ENCODE peak calls at places on chromosomes 7 and 10, in seven cellular contexts. A is fibroblast of lung, M is heart left ventricle, N is suprapubic skin, E is colonic mucosa, K is transverse colon, O is small intestine. D is an unnamed sample. For H3K4me1, the result is how much of the 10 kb centered on the place peaks cover.

GRCh38 chr7:153943428-153944370 is 108.5 kb upstream of the DPP6 start:
- DNase-seq in A (no peak), N (no peak), E (no peak), M (no peak), K (no peak), O (no peak), D (no peak)

GRCh38 chr7:26013551-26014083 is 138.4 kb upstream of the NFE2L3 start:
- DNase-seq in A (no peak), N (no peak), E (no peak), O (no peak), M (no peak), K (no peak), D (peak)

GRCh38 chr7:55307123-55307916 is 57.8 kb upstream of the LANCL2 start:
- DNase-seq in A (no peak), K (no peak), E (no peak), N (no peak), O (no peak), M (no peak), D (no peak)

GRCh38 chr7:115731796-115732471 is 298.6 kb downstream of the TFEC start:
- DNase-seq in K (no peak), N (no peak), O (no peak), M (no peak), E (no peak), A (no peak), D (no peak)

GRCh38 chr7:47008461-47008860 is 573.5 kb downstream of the TNS3 start:
- DNase-seq in O (no peak), N (no peak), E (no peak), M (no peak), K (no peak), A (no peak), D (no peak)

GRCh38 chr10:32511599-32511998 is 65.7 kb downstream of the CCDC7 start:
- DNase-seq in K (no peak), E (no peak), A (no peak), M (no peak), O (no peak), N (no peak), D (no peak)

GRCh38 chr10:27747096-27747451 is 1.5 kb upstream of the MKX start:
- DNase-seq in M (no peak), A (peak), N (no peak), K (no peak), E (no peak), O (no peak), D (no peak)

GRCh38 chr7:135672560-135673359 is 10.4 kb downstream of the STMP1 start:
- DNase-seq in M (no peak), K (no peak), A (peak), O (peak), N (no peak), E (peak), D (peak)

GRCh38 chr7:112422842-112423496 is 27.3 kb upstream of the IFRD1 start:
- DNase-seq in E (peak), A (peak), K (peak), N (peak), O (peak), M (peak), D (peak)

GRCh38 chr10:83012866-83013265 is 1126.4 kb upstream of the GHITM start:
- DNase-seq in O (no peak), M (no peak), A (no peak), N (no peak), K (no peak), E (no peak), D (no peak)

GRCh38 chr10:4693967-4694366 is 132.0 kb upstream of the AKR1E2 start:
- DNase-seq in N (no peak), A (no peak), M (no peak), O (peak), E (no peak), K (no peak), D (no peak)

GRCh38 chr7:134357486-134357885 is 40.8 kb upstream of the SLC35B4 start:
- DNase-seq in A (no peak), E (no peak), O (no peak), N (no peak), K (no peak), M (no peak), D (no peak)

GRCh38 chr10:114577133-114577532 is 80.9 kb downstream of the ABLIM1 start:
- DNase-seq in N (no peak), E (no peak), A (peak), O (no peak), K (no peak), M (no peak), D (peak)

GRCh38 chr7:44966731-44967538 is 11.9 kb downstream of the MYO1G start:
- DNase-seq in M (no peak), A (no peak), N (no peak), O (no peak), E (no peak), K (no peak), D (no peak)

GRCh38 chr7:131581241-131582157 is 25.1 kb upstream of the PODXL start:
- DNase-seq in N (no peak), A (no peak), K (no peak), O (no peak), M (peak), E (no peak), D (peak)

GRCh38 chr10:125843603-125844329 is 20.4 kb downstream of the BCCIP start:
- DNase-seq in M (no peak), A (no peak), O (no peak), N (no peak), K (no peak), E (no peak), D (no peak)

GRCh38 chr7:24820730-24821044 is 63.4 kb upstream of the GSDME start:
- DNase-seq in K (no peak), M (no peak), E (no peak), N (no peak), O (no peak), A (no peak), D (no peak)

GRCh38 chr7:112056409-112056808 is 149.8 kb downstream of the DOCK4 start:
- DNase-seq in O (no peak), N (no peak), K (no peak), E (no peak), M (no peak), A (peak), D (no peak)

GRCh38 chr10:30080161-30080560 is 20.8 kb upstream of the JCAD start:
- DNase-seq in O (no peak), A (no peak), N (no peak), M (no peak), K (no peak), E (no peak), D (no peak)

GRCh38 chr10:79182763-79183467 is 114.1 kb downstream of the ZMIZ1 start:
- DNase-seq in O (peak), M (no peak), N (no peak), E (no peak), A (no peak), K (no peak), D (no peak)

GRCh38 chr10:79183468-79183865 is 114.7 kb downstream of the ZMIZ1 start:
- DNase-seq in M (no peak), K (no peak), O (peak), E (no peak), N (no peak), A (no peak), D (no peak)

GRCh38 chr10:79184649-79185048 is 115.9 kb downstream of the ZMIZ1 start:
- DNase-seq in A (no peak), E (no peak), M (no peak), K (no peak), O (no peak), N (no peak), D (no peak)

GRCh38 chr10:79185067-79185774 is 116.5 kb downstream of the ZMIZ1 start:
- DNase-seq in E (no peak), A (peak), N (no peak), M (no peak), K (no peak), O (no peak), D (no peak)

DNA sequence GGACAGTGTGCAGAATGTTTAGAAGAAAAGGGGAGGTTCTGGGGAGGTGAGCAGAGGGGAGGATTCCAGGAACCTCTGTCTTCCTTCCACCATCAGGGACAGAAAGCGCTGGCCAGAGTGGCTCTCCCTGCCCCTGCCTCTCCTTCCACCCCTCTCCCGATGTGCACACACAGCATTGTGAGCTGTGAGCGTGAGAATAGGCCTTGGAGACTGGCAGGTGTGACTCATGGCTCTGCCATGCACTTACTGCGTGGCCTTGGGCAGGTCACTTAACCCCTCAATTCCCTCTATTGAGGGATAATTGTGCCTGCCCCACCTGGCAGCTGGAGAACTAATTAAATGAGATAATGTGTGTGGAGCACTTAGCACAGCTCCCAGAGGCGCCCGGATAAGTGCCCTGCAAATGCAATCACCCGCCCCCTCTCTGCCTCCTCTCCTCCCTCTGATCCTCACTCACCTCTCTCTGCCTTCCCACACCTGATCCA is 115.4 kb downstream of the ZMIZ1 start:
- DNase-seq in N (no peak), E (peak), A (peak), M (no peak), O (peak), K (no peak), D (peak)
- H3K4me1 ChIP-seq in N (half or more), E (under half), A (half or more), M (half or more), O (under half), K (half or more), D (half or more)

GRCh38 chr7:100893910-100894763 is 1.6 kb downstream of the ACHE start:
- DNase-seq in K (no peak), N (no peak), O (no peak), A (no peak), M (no peak), E (no peak), D (no peak)
- H3K4me3 ChIP-seq in K (peak), N (peak), O (no peak), A (no peak), M (peak), E (peak), D (peak)

GRCh38 chr7:101096957-101097347 is 11.7 kb downstream of the TRIM56 start:
- DNase-seq in A (no peak), O (no peak), E (no peak), N (no peak), M (no peak), K (no peak), D (no peak)

GRCh38 chr7:101097561-101097960 is 12.3 kb downstream of the TRIM56 start:
- DNase-seq in A (no peak), M (no peak), E (no peak), K (no peak), N (no peak), O (no peak), D (no peak)

GRCh38 chr7:101100858-101101847 is 15.9 kb downstream of the TRIM56 start:
- DNase-seq in K (no peak), M (no peak), O (no peak), A (no peak), N (no peak), E (no peak), D (no peak)

GRCh38 chr7:101096331-101096956 is 11.2 kb downstream of the TRIM56 start:
- DNase-seq in E (no peak), K (no peak), O (no peak), A (no peak), M (no peak), N (no peak), D (no peak)

DNA sequence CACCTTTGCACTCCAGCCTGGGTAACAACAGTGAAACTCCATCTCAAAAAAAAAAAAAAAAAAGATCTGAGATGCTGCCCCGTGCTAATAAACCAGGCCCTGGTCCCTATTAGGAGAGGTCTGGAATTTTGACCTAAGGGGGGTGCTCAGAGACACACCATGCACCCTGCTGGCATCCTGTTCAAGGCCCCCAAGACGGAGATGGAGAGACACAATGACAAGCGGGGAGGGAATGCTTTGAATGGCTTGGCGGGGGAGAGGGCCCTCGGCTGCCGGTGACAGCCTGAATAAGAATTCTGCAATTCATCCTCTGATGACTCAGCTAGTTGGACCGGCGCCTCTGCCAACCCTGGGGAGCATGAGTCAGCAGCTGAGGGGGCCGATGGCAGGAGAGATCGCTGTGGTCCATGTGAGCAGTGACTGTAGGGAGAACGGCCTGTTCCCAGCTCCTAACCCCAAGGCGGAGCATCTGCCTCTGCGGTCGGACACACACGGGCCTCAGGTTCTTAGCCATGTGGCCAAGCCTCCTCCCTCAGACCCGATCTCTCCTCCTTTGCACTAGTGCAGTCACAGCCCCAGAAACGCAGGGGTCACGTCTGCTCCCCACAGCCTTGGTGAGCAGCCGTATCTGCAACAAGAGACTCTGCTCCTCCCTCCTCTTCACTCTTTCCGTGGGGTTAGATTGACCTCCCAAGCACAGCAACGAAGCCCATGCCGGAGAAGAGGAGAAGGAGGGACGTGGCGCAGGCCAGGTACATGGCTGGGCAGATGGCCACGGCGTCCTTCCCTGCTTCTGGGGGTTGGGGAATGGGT is 14.9 kb downstream of the TRIM56 start:
- DNase-seq in M (peak), O (peak), N (peak), K (peak), E (peak), A (peak), D (peak)
- H3K4me1 ChIP-seq in M (under half), O (under half), N (under half), K (under half), E (under half), A (under half), D (under half)

DNA sequence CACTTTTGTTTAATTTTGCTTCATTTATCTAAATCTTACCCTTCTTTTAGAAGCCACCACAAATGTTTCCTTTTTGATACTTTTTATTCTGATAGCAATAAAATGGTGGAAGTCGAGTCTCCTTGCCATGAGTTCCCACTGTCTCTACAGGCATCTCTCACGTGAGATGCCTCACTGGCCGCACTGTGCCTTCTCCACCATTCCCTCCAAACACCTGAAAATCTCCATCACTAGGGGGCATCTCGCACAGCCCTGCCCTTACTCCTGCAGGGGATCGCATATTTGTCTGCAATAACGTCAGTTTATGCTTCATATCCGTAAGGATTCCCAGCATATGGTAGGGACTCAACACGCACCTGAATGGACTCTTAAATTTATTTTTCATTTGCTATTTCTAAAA is 56.3 kb upstream of the NCAPG2 start:
- DNase-seq in E (no peak), A (no peak), N (no peak), M (no peak), K (no peak), O (no peak), D (no peak)
- H3K4me3 ChIP-seq in E (no peak), A (no peak), N (no peak), M (no peak), K (no peak), O (no peak), D (no peak)

DNA sequence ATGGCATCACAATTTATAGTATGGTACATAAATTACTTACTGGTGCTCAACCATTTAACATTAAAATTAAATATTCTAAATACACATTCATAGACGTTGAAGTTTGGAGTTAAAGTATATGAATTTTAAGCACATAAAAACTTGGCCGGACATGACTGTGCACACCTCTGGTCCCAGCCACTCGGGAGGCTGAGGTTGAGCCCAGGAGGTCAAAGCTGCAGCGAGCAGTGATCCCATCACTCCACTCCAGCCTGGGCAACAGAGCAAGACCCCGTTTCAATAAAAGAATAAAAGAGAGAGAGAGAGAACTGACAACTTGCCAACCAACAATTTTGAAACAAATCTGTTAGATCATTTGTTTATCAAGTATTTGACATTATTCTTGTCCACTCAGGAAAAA is 943.3 kb upstream of the KCND2 start:
- DNase-seq in O (no peak), E (no peak), K (no peak), M (peak), N (no peak), A (no peak), D (no peak)
- H3K4me1 ChIP-seq in O (under half), E (under half), K (under half), M (under half), N (under half), A (under half), D (under half)

GRCh38 chr7:97020601-97021442 is 3.8 kb downstream of the DLX5 start:
- DNase-seq in A (no peak), O (no peak), E (no peak), N (no peak), M (no peak), K (no peak), D (no peak)

GRCh38 chr7:97022451-97023306 is 2.0 kb downstream of the DLX5 start:
- DNase-seq in A (no peak), M (no peak), K (no peak), E (no peak), O (no peak), N (no peak), D (no peak)

GRCh38 chr7:97019710-97020109 is 4.9 kb downstream of the DLX5 start:
- DNase-seq in A (no peak), E (no peak), K (no peak), M (no peak), O (no peak), N (no peak), D (no peak)

GRCh38 chr7:97018775-97019535 is 5.7 kb downstream of the DLX5 start:
- DNase-seq in O (no peak), N (no peak), E (no peak), M (no peak), K (no peak), A (no peak), D (no peak)

GRCh38 chr7:97021443-97022261 is 3.0 kb downstream of the DLX5 start:
- DNase-seq in A (no peak), N (no peak), E (no peak), K (no peak), O (no peak), M (no peak), D (no peak)
- H3K4me3 ChIP-seq in A (no peak), N (no peak), E (no peak), K (peak), O (no peak), M (no peak), D (no peak)

GRCh38 chr10:84365339-84365881 is 37.0 kb downstream of the CCSER2 start:
- DNase-seq in N (no peak), K (no peak), O (peak), M (no peak), A (peak), E (no peak), D (no peak)
- H3K4me1 ChIP-seq in N (under half), K (under half), O (under half), M (under half), A (under half), E (under half), D (under half)

DNA sequence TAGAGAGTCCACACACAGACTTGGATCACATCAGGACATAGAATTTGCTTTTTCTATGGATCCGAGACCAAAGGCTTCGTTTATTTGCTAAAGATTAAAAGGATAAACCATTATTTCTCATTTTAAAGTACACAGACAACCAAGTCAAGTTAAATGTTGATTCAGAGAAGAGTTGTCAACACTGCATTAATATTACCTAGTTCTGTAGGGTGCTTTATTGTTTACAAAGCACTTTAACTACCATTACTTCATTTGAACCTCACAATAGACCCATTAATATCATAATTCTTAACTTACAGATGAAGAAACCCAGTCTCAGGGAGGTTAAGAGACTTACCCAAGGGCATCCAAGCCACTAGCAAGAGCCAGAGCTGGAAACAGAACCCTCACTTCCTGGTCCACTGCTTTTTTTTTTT is 43.2 kb upstream of the GSAP start:
- DNase-seq in M (no peak), O (no peak), A (no peak), N (no peak), E (no peak), K (no peak), D (no peak)
- H3K4me3 ChIP-seq in M (no peak), O (no peak), A (no peak), N (no peak), E (no peak), K (no peak), D (no peak)

D was measured in thyroid gland.